ENCODE peak calls at places on chromosome 10, in six cellular contexts. B, I, R, Q, D and Z are unnamed samples.

GRCh38 chr10:11478807-11479206 is 132.6 kb downstream of the USP6NL start:
- DNase-seq in B (no peak), I (no peak), R (no peak), Q (no peak), D (no peak), Z (no peak)

GRCh38 chr10:126569513-126570447 is 100.7 kb downstream of the C10orf90 start:
- DNase-seq in B (peak; percentile 64), I (peak; percentile 86), R (no peak), Q (no peak), D (no peak), Z (peak; percentile 82)

GRCh38 chr10:115957010-115957395 is 316.0 kb downstream of the GFRA1 start:
- DNase-seq in B (no peak), I (no peak), R (no peak), Q (no peak), D (no peak), Z (no peak)

GRCh38 chr10:11533328-11533781 is 78.1 kb downstream of the USP6NL start:
- DNase-seq in B (no peak), I (peak; percentile 74), R (no peak), Q (no peak), D (no peak), Z (no peak)

GRCh38 chr10:89427629-89428028 is 13.3 kb downstream of the IFIT5 start:
- DNase-seq in B (peak; percentile 35), I (peak; percentile 87), R (no peak), Q (no peak), D (no peak), Z (no peak)

GRCh38 chr10:51073461-51074237 is 638 bp upstream of the PRKG1 start:
- DNase-seq in B (no peak), I (no peak), R (no peak), Q (peak; percentile 50), D (no peak), Z (no peak)

GRCh38 chr10:18699849-18700554 is 40.8 kb downstream of the ARL5B start:
- DNase-seq in B (no peak), I (no peak), R (no peak), Q (no peak), D (no peak), Z (no peak)

GRCh38 chr10:33982995-33983394 is 648.5 kb upstream of the NRP1 start:
- DNase-seq in B (no peak), I (peak; percentile 25), R (no peak), Q (no peak), D (no peak), Z (no peak)

GRCh38 chr10:43395571-43396060 is 13.4 kb downstream of the HNRNPF start:
- DNase-seq in B (no peak), I (no peak), R (peak; percentile 30), Q (peak; percentile 79), D (no peak), Z (no peak)

GRCh38 chr10:61950449-61951143 is 49.1 kb downstream of the ARID5B start:
- DNase-seq in B (no peak), I (no peak), R (no peak), Q (no peak), D (no peak), Z (no peak)

GRCh38 chr10:125064681-125065492 is 95.5 kb downstream of the CTBP2 start:
- DNase-seq in B (peak; percentile 64), I (peak; percentile 55), R (no peak), Q (no peak), D (no peak), Z (peak; percentile 38)

GRCh38 chr10:133359554-133359971 is 1.7 kb upstream of the FUOM start:
- DNase-seq in B (no peak), I (no peak), R (no peak), Q (no peak), D (no peak), Z (no peak)

GRCh38 chr10:33258951-33259350 is 75.5 kb downstream of the NRP1 start:
- DNase-seq in B (no peak), I (no peak), R (no peak), Q (no peak), D (no peak), Z (no peak)

GRCh38 chr10:79404690-79405131 is 40.7 kb downstream of the ZCCHC24 start:
- DNase-seq in B (no peak), I (no peak), R (no peak), Q (no peak), D (no peak), Z (no peak)

GRCh38 chr10:103618027-103618385 is 124.5 kb downstream of the NEURL1 start:
- DNase-seq in B (no peak), I (no peak), R (no peak), Q (no peak), D (no peak), Z (no peak)

GRCh38 chr10:112811741-112812551 is 138.1 kb upstream of the TCF7L2 start:
- DNase-seq in B (peak; percentile 87), I (peak; percentile 92), R (no peak), Q (no peak), D (no peak), Z (peak; percentile 68)

GRCh38 chr10:99418910-99419624 is 11.4 kb downstream of the GOT1 start:
- DNase-seq in B (no peak), I (no peak), R (no peak), Q (no peak), D (no peak), Z (no peak)

GRCh38 chr10:23172429-23172828 is 19.7 kb upstream of the PTF1A start:
- DNase-seq in B (no peak), I (no peak), R (no peak), Q (no peak), D (no peak), Z (no peak)

GRCh38 chr10:91662993-91663392 is 30.1 kb upstream of the PPP1R3C start:
- DNase-seq in B (no peak), I (no peak), R (no peak), Q (no peak), D (no peak), Z (no peak)